ENCODE peak calls at places on chromosome 22, in four cellular contexts. One of them, this sample, is unnamed.
A peak's percentile ranks its signal among the peaks of the same experiment; 100 is the strongest.

GRCh38 chr22:32801436-32802290 is at the start of gene TIMP3:
- DNase-seq in HepG2: no peak
- DNase-seq in K562: peak; percentile 84
- DNase-seq in GM12878: no peak
- DNase-seq in this sample: peak; percentile 84

GRCh38 chr22:22144858-22145257 is 99.7 kb upstream of the VPREB1 start:
- DNase-seq in K562: no peak
- DNase-seq in HepG2: no peak
- DNase-seq in GM12878: no peak
- DNase-seq in this sample: no peak

GRCh38 chr22:23182289-23183106 is 2.2 kb downstream of the BCR start:
- DNase-seq in K562: no peak
- DNase-seq in HepG2: no peak
- DNase-seq in GM12878: peak; percentile 32
- DNase-seq in this sample: peak; percentile 66

GRCh38 chr22:23408321-23408720 is 171.8 kb downstream of the IGLL1 start:
- DNase-seq in GM12878: no peak
- DNase-seq in K562: no peak
- DNase-seq in HepG2: no peak
- DNase-seq in this sample: no peak

GRCh38 chr22:24467340-24467739 is 27.8 kb upstream of the UPB1 start:
- DNase-seq in GM12878: no peak
- DNase-seq in HepG2: no peak
- DNase-seq in K562: no peak
- DNase-seq in this sample: no peak

GRCh38 chr22:23803001-23803819 is 16.4 kb downstream of the SMARCB1 start:
- DNase-seq in GM12878: no peak
- DNase-seq in K562: no peak
- DNase-seq in HepG2: no peak
- DNase-seq in this sample: no peak

GRCh38 chr22:26393929-26394328 is 35.1 kb upstream of the ASPHD2 start:
- DNase-seq in GM12878: no peak
- DNase-seq in K562: peak; percentile 26
- DNase-seq in HepG2: no peak
- DNase-seq in this sample: no peak

GRCh38 chr22:31945971-31946680 is 1.8 kb downstream of the YWHAH start:
- DNase-seq in GM12878: no peak
- DNase-seq in K562: no peak
- DNase-seq in HepG2: no peak
- DNase-seq in this sample: no peak

GRCh38 chr22:32255726-32256125 is 579 bp upstream of the SLC5A4 start:
- DNase-seq in K562: no peak
- DNase-seq in HepG2: no peak
- DNase-seq in GM12878: no peak
- DNase-seq in this sample: no peak

GRCh38 chr22:28560005-28560742 is 119.5 kb downstream of the TTC28 start:
- DNase-seq in HepG2: no peak
- DNase-seq in GM12878: no peak
- DNase-seq in K562: peak; percentile 78
- DNase-seq in this sample: no peak

GRCh38 chr22:36569999-36570398 is 41.0 kb upstream of the EIF3D start:
- DNase-seq in HepG2: peak; percentile 18
- DNase-seq in K562: peak; percentile 22
- DNase-seq in GM12878: no peak
- DNase-seq in this sample: peak; percentile 63

GRCh38 chr22:17057959-17058814 is 26.6 kb upstream of the IL17RA start:
- DNase-seq in K562: peak; percentile 83
- DNase-seq in GM12878: no peak
- DNase-seq in HepG2: peak; percentile 57
- DNase-seq in this sample: peak; percentile 87

GRCh38 chr22:50713571-50714056 is 24.4 kb upstream of the ACR start:
- DNase-seq in HepG2: no peak
- DNase-seq in GM12878: no peak
- DNase-seq in K562: no peak
- DNase-seq in this sample: no peak

GRCh38 chr22:24553597-24554315 is 1.2 kb downstream of the GUCD1 start:
- DNase-seq in GM12878: no peak
- DNase-seq in HepG2: peak; percentile 25
- DNase-seq in K562: no peak
- DNase-seq in this sample: no peak

GRCh38 chr22:17562906-17563870 is at the start of gene SLC25A18:
- DNase-seq in K562: peak; percentile 46
- DNase-seq in HepG2: peak; percentile 53
- DNase-seq in GM12878: no peak
- DNase-seq in this sample: peak; percentile 50

GRCh38 chr22:30251661-30252226 is 5.2 kb upstream of the LIF start:
- DNase-seq in GM12878: no peak
- DNase-seq in HepG2: no peak
- DNase-seq in K562: no peak
- DNase-seq in this sample: no peak

GRCh38 chr22:21759133-21759532 is 23.5 kb upstream of the YPEL1 start:
- DNase-seq in GM12878: no peak
- DNase-seq in K562: no peak
- DNase-seq in HepG2: no peak
- DNase-seq in this sample: no peak

GRCh38 chr22:38461414-38462081 is 6.3 kb upstream of the KDELR3 start:
- DNase-seq in GM12878: no peak
- DNase-seq in HepG2: peak; percentile 71
- DNase-seq in K562: peak; percentile 72
- DNase-seq in this sample: peak; percentile 99

GRCh38 chr22:25563757-25564319 is 637 bp upstream of the GRK3 start:
- DNase-seq in K562: no peak
- DNase-seq in GM12878: no peak
- DNase-seq in HepG2: peak; percentile 61
- DNase-seq in this sample: no peak

GRCh38 chr22:42180349-42180842 is 49.8 kb upstream of the CYP2D6 start:
- DNase-seq in GM12878: no peak
- DNase-seq in HepG2: no peak
- DNase-seq in K562: peak; percentile 77
- DNase-seq in this sample: no peak

GRCh38 chr22:17980638-17981051 is 43.7 kb downstream of the MICAL3 start:
- DNase-seq in GM12878: no peak
- DNase-seq in K562: peak; percentile 92
- DNase-seq in HepG2: no peak
- DNase-seq in this sample: no peak

GRCh38 chr22:30344447-30345200 is 12.1 kb downstream of the SF3A1 start:
- DNase-seq in GM12878: no peak
- DNase-seq in HepG2: no peak
- DNase-seq in K562: no peak
- DNase-seq in this sample: no peak

GRCh38 chr22:38724926-38725571 is 19.3 kb downstream of the GTPBP1 start:
- DNase-seq in HepG2: peak; percentile 58
- DNase-seq in K562: peak; percentile 39
- DNase-seq in GM12878: no peak
- DNase-seq in this sample: peak; percentile 70

DNA sequence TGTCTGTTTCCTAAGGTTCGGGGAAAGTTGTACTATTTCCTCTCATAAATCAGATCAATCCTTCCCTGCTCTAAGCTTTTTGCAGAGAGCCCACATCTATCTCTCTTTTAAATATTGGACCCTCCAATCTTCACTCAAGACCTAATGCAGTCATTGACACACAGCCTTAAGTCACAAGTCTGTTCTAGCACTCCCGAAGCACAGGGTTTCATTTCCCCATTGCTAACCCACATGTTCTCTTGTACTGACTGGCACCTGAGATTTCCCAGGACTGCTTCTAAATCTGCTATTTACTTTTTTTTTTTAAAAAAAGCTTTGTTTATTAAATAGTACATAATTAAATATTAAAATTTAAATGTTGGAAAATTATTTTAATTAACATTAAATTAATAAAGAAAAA is 674.7 kb downstream of the TBC1D22A start:
- DNase-seq in K562: no peak
- DNase-seq in GM12878: no peak
- DNase-seq in HepG2: no peak
- DNase-seq in this sample: no peak
- TF ChIP-seq TARDBP in K562: no peak
- TF ChIP-seq TARDBP in GM12878: no peak
- TF ChIP-seq TARDBP in HepG2: no peak
- TF ChIP-seq TARDBP in this sample: no peak

GRCh38 chr22:19874307-19875060 is 19.8 kb upstream of the GNB1L start:
- DNase-seq in GM12878: no peak
- DNase-seq in HepG2: no peak
- DNase-seq in K562: no peak
- DNase-seq in this sample: no peak
- TF ChIP-seq BHLHE40 in GM12878: no peak
- TF ChIP-seq BHLHE40 in HepG2: no peak
- TF ChIP-seq BHLHE40 in K562: no peak
- TF ChIP-seq BHLHE40 in this sample: no peak

DNA sequence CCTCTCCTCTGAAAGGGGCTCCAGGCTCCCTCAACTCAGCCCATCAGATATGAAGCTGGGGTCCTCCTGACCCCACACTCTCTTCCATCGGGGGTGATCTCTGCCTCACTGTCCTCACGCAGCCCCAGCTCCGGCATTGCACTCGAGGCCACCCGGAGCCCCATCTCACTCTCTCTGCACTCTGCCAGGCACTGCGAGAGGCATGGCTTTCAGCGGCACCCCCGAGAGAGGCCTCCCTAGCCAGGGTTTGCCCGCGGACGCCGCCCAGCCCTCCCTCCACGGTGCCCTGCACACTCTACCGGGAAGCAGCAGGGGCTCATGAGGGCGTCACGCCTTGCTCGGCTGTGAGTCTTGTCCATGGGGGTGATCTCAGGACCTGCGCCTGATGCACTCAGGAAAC is 436.2 kb downstream of the BRD1 start:
- DNase-seq in HepG2: no peak
- DNase-seq in GM12878: no peak
- DNase-seq in K562: no peak
- DNase-seq in this sample: no peak
- TF ChIP-seq TARDBP in HepG2: no peak
- TF ChIP-seq TARDBP in GM12878: no peak
- TF ChIP-seq TARDBP in K562: no peak
- TF ChIP-seq TARDBP in this sample: no peak

GRCh38 chr22:44573451-44573850 is 75.4 kb upstream of the RTL6 start:
- DNase-seq in K562: no peak
- DNase-seq in HepG2: no peak
- DNase-seq in GM12878: no peak
- DNase-seq in this sample: no peak

GRCh38 chr22:44572414-44573207 is 74.6 kb upstream of the RTL6 start:
- DNase-seq in K562: no peak
- DNase-seq in GM12878: no peak
- DNase-seq in HepG2: no peak
- DNase-seq in this sample: no peak

GRCh38 chr22:44569516-44569915 is 71.5 kb upstream of the RTL6 start:
- DNase-seq in GM12878: no peak
- DNase-seq in HepG2: no peak
- DNase-seq in K562: no peak
- DNase-seq in this sample: no peak

GRCh38 chr22:44571566-44572413 is 73.8 kb upstream of the RTL6 start:
- DNase-seq in HepG2: no peak
- DNase-seq in GM12878: no peak
- DNase-seq in K562: no peak
- DNase-seq in this sample: no peak

DNA sequence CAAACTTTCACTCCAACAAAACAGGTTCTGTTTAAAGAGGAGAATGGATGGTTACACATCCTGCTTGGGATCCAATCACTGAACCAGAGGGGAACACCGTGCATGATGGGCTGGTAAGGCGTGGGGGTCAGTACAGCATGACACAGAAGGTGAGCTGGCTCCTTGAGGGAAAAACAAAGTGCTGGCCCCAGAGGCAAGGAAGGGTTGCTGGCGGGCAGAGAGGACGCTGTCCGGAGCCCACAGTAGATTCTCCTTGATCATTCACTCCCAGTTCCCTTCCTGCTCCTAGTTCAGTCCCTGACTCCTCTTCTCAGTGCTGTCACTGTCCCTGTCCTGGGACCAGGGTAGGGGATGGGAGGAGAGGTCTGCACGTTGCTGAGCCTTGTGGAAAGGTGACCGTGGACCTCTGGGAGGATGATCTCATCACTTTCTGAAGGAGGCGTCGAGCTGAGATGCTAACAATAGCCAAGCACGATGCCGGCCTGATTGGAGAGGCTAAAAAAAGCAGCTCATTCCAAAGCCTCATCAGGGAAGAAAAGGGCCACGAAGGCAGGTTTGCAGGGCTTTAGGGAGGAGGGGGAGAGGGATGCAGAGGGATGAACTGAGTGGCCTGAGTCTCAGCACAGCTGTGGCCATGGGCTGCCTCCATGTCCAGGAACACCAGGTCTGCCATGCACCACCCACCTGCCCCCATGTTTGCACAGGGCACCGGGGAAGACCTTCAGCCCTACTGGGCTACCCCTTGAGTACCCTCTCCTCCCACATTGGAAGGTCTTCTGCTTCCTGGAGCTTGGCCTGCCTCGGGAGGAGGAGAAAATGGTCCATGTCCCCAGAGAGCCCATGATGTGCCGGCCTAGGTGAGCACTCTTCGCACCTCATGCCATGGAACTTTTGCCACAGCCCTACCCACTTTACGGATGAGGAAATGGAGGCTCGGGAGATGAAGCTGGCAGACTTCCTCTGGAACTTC is 72.7 kb upstream of the RTL6 start:
- DNase-seq in HepG2: no peak
- DNase-seq in K562: no peak
- DNase-seq in GM12878: no peak
- DNase-seq in this sample: no peak
- TF ChIP-seq BHLHE40 in HepG2: no peak
- TF ChIP-seq BHLHE40 in K562: no peak
- TF ChIP-seq BHLHE40 in GM12878: no peak
- TF ChIP-seq BHLHE40 in this sample: no peak

GRCh38 chr22:47839586-47840245 is 1077.3 kb downstream of the TBC1D22A start:
- DNase-seq in HepG2: no peak
- DNase-seq in GM12878: no peak
- DNase-seq in K562: no peak
- DNase-seq in this sample: no peak
- TF ChIP-seq TARDBP in HepG2: no peak
- TF ChIP-seq TARDBP in GM12878: no peak
- TF ChIP-seq TARDBP in K562: no peak
- TF ChIP-seq TARDBP in this sample: no peak

GRCh38 chr22:46198274-46198673 is 47.9 kb downstream of the PPARA start:
- DNase-seq in K562: no peak
- DNase-seq in HepG2: no peak
- DNase-seq in GM12878: no peak
- DNase-seq in this sample: no peak

GRCh38 chr22:46192210-46192993 is 42.1 kb downstream of the PPARA start:
- DNase-seq in K562: no peak
- DNase-seq in GM12878: no peak
- DNase-seq in HepG2: no peak
- DNase-seq in this sample: no peak

GRCh38 chr22:46193898-46194310 is 43.6 kb downstream of the PPARA start:
- DNase-seq in K562: peak; percentile 79
- DNase-seq in HepG2: no peak
- DNase-seq in GM12878: no peak
- DNase-seq in this sample: no peak

GRCh38 chr22:46195487-46196165 is 45.3 kb downstream of the PPARA start:
- DNase-seq in K562: no peak
- DNase-seq in HepG2: no peak
- DNase-seq in GM12878: no peak
- DNase-seq in this sample: no peak

GRCh38 chr22:46196268-46196667 is 45.9 kb downstream of the PPARA start:
- DNase-seq in K562: no peak
- DNase-seq in HepG2: no peak
- DNase-seq in GM12878: no peak
- DNase-seq in this sample: no peak
- TF ChIP-seq BHLHE40 in K562: no peak
- TF ChIP-seq BHLHE40 in HepG2: no peak
- TF ChIP-seq BHLHE40 in GM12878: no peak
- TF ChIP-seq BHLHE40 in this sample: no peak

GRCh38 chr22:47188337-47189055 is 426.0 kb downstream of the TBC1D22A start:
- DNase-seq in HepG2: no peak
- DNase-seq in GM12878: no peak
- DNase-seq in K562: no peak
- DNase-seq in this sample: no peak
- TF ChIP-seq TARDBP in HepG2: no peak
- TF ChIP-seq TARDBP in GM12878: no peak
- TF ChIP-seq TARDBP in K562: no peak
- TF ChIP-seq TARDBP in this sample: no peak

This sample was measured in HEK293T.